ENCODE peak calls at places on chromosomes 2 and 18, in four cellular contexts. D is NCI-H1436, W is ovary, A is adrenal gland. H is an unnamed sample.

GRCh38 chr2:184125867-184126266 is 472.5 kb upstream of the ZNF804A start:
- DNase-seq in D (no peak), W (no peak), A (no peak), H (no peak)

GRCh38 chr2:134366359-134366758 is 112.5 kb downstream of the MGAT5 start:
- DNase-seq in A (no peak), D (no peak), W (no peak), H (no peak)

GRCh38 chr2:133362061-133362476 is 206.2 kb downstream of the NCKAP5 start:
- DNase-seq in A (no peak), W (no peak), D (no peak), H (no peak)

GRCh38 chr2:162072976-162073775 is 839 bp downstream of the DPP4 start:
- DNase-seq in A (no peak), D (no peak), W (peak), H (peak)

GRCh38 chr2:215461836-215462532 is 26.1 kb upstream of the FN1 start:
- DNase-seq in A (no peak), D (no peak), W (no peak), H (no peak)

GRCh38 chr2:28894470-28895188 is at the start of gene WDR43:
- DNase-seq in W (peak), A (peak), D (peak), H (peak)

GRCh38 chr18:25080988-25081387 is 271.0 kb downstream of the ZNF521 start:
- DNase-seq in D (no peak), W (no peak), A (no peak), H (no peak)

GRCh38 chr2:197674546-197674945 is 841 bp downstream of the RFTN2 start:
- DNase-seq in W (no peak), A (no peak), D (no peak), H (no peak)

GRCh38 chr2:223649941-223650530 is 47.9 kb upstream of the SCG2 start:
- DNase-seq in A (no peak), D (no peak), W (no peak), H (no peak)

GRCh38 chr18:46424898-46425297 is 232.1 kb downstream of the LOXHD1 start:
- DNase-seq in A (no peak), D (peak), W (no peak), H (no peak)

GRCh38 chr2:154402138-154402714 is 296.3 kb upstream of the KCNJ3 start:
- DNase-seq in A (no peak), D (no peak), W (no peak), H (no peak)